ENCODE peak calls at places on chromosome 1, in six cellular contexts. K, Z, U, D, V and H are unnamed samples. For H3K27me3, the result is how much of the 10 kb centered on the place peaks cover.

GRCh38 chr1:87904668-87905067 is 576.0 kb downstream of the LMO4 start:
- DNase-seq in K (no peak), Z (no peak), U (no peak), D (no peak), V (no peak), H (no peak)

GRCh38 chr1:21494196-21494595 is 15.0 kb upstream of the ALPL start:
- DNase-seq in K (no peak), Z (no peak), U (no peak), D (no peak), V (no peak), H (no peak)

GRCh38 chr1:32178380-32179192 is 889 bp upstream of the TXLNA start:
- DNase-seq in K (no peak), Z (no peak), U (no peak), D (no peak), V (peak), H (peak)

GRCh38 chr1:152170287-152170933 is 11.4 kb upstream of the RPTN start:
- DNase-seq in K (no peak), Z (no peak), U (no peak), D (no peak), V (no peak), H (no peak)

GRCh38 chr1:39761557-39762260 is 9.4 kb downstream of the OXCT2 start:
- DNase-seq in K (no peak), Z (no peak), U (no peak), D (no peak), V (no peak), H (no peak)

GRCh38 chr1:247738315-247738714 is at the start of gene OR14K1:
- DNase-seq in K (no peak), Z (no peak), U (no peak), D (no peak), V (no peak), H (no peak)

GRCh38 chr1:160483505-160484185 is 39.4 kb downstream of the SLAMF6 start:
- DNase-seq in K (no peak), Z (no peak), U (no peak), D (no peak), V (no peak), H (no peak)

GRCh38 chr1:234583755-234584430 is 26.1 kb downstream of the IRF2BP2 start:
- DNase-seq in K (no peak), Z (no peak), U (no peak), D (peak), V (no peak), H (no peak)

GRCh38 chr1:46721204-46721603 is 2.3 kb upstream of the EFCAB14 start:
- DNase-seq in K (no peak), Z (no peak), U (no peak), D (no peak), V (no peak), H (no peak)

GRCh38 chr1:9112961-9113880 is 15.7 kb downstream of the GPR157 start:
- DNase-seq in K (no peak), Z (no peak), U (no peak), D (no peak), V (peak), H (no peak)

DNA sequence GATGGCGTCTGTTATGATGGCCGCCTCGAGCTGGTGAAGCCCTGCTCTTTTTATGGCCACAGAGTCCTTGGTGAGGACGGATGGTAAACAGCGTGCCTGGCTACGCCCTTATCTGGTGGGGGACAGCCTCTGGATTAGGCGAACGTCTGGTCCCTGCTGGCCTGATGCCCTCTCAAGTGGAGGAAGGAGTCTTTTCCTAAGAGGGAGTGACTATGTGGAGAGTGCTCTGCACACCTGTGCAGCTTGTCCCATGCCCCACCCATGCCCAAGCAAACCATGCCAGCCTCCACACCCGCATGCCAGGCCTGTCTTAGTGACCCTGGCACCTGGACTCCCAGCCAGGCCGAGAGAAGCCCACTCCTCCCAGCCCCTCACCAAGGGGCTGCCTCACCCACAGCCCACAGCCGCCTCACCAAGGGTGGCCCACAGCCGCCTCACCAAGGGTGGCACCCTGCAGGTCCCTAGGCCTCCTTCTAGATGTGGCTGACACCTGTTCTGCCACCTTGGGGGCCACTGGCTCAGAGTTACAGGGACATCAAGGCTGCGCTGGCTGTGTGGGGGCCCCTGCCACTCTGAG is 40.2 kb downstream of the WNT9A start:
- DNase-seq in K (no peak), Z (no peak), U (no peak), D (no peak), V (no peak), H (no peak)
- H3K27me3 ChIP-seq in K (under half), Z (under half), U (under half), D (under half), V (under half), H (under half)

GRCh38 chr1:23341829-23342697 is 2.0 kb downstream of the HNRNPR start:
- DNase-seq in K (no peak), Z (no peak), U (no peak), D (no peak), V (peak), H (no peak)
- H3K4me3 ChIP-seq in K (peak), Z (peak), U (peak), D (peak), V (peak), H (peak)

GRCh38 chr1:27122652-27123051 is 32.3 kb downstream of the SLC9A1 start:
- DNase-seq in K (no peak), Z (no peak), U (no peak), D (peak), V (peak), H (no peak)
- TF ChIP-seq GABPA in K (no peak), Z (no peak), U (no peak), D (no peak), V (no peak), H (no peak)

GRCh38 chr1:115791816-115792215 is 23.3 kb upstream of the CASQ2 start:
- DNase-seq in K (no peak), Z (no peak), U (no peak), D (no peak), V (no peak), H (no peak)

GRCh38 chr1:115793162-115793561 is 24.6 kb upstream of the CASQ2 start:
- DNase-seq in K (no peak), Z (no peak), U (no peak), D (no peak), V (no peak), H (no peak)

GRCh38 chr1:115794976-115795375 is 26.5 kb upstream of the CASQ2 start:
- DNase-seq in K (no peak), Z (no peak), U (no peak), D (no peak), V (no peak), H (no peak)

GRCh38 chr1:115790846-115791245 is 22.3 kb upstream of the CASQ2 start:
- DNase-seq in K (no peak), Z (no peak), U (no peak), D (no peak), V (no peak), H (no peak)

GRCh38 chr1:115790356-115790755 is 21.8 kb upstream of the CASQ2 start:
- DNase-seq in K (no peak), Z (no peak), U (no peak), D (no peak), V (no peak), H (no peak)
- H3K27me3 ChIP-seq in K (under half), Z (under half), U (under half), D (under half), V (under half), H (under half)

GRCh38 chr1:25796807-25797458 is 3.1 kb upstream of the SELENON start:
- DNase-seq in K (no peak), Z (peak), U (peak), D (peak), V (peak), H (peak)
- H3K4me3 ChIP-seq in K (no peak), Z (no peak), U (peak), D (no peak), V (no peak), H (no peak)

GRCh38 chr1:77802026-77802425 is 22.6 kb downstream of the MIGA1 start:
- DNase-seq in K (no peak), Z (no peak), U (no peak), D (no peak), V (no peak), H (no peak)

GRCh38 chr1:77796695-77797405 is 17.4 kb downstream of the MIGA1 start:
- DNase-seq in K (no peak), Z (no peak), U (no peak), D (peak), V (peak), H (no peak)

GRCh38 chr1:77794550-77794949 is 15.1 kb downstream of the MIGA1 start:
- DNase-seq in K (no peak), Z (no peak), U (no peak), D (no peak), V (no peak), H (no peak)

GRCh38 chr1:77803371-77803770 is 23.9 kb downstream of the MIGA1 start:
- DNase-seq in K (no peak), Z (no peak), U (no peak), D (no peak), V (no peak), H (no peak)

DNA sequence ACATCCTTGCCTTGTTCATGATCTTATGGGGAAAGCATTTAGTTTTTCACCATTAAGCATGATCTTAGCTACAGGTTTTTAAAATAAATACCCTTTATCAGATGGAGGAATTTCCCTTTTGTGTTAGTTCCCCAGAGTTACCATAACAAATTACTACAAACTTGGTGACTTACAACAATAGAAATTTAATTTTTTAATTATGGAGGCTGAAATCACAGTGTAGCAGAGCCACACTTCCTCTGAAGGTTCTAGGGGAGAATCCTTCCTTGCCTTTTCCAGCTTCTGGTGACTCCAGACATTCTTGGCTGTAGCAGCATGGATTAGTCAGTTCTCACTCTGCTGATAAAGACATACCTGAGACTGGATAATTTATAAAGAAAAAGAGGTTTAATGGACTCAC is 18.5 kb downstream of the MIGA1 start:
- DNase-seq in K (no peak), Z (no peak), U (no peak), D (no peak), V (no peak), H (no peak)
- TF ChIP-seq GABPA in K (no peak), Z (no peak), U (no peak), D (no peak), V (no peak), H (no peak)

DNA sequence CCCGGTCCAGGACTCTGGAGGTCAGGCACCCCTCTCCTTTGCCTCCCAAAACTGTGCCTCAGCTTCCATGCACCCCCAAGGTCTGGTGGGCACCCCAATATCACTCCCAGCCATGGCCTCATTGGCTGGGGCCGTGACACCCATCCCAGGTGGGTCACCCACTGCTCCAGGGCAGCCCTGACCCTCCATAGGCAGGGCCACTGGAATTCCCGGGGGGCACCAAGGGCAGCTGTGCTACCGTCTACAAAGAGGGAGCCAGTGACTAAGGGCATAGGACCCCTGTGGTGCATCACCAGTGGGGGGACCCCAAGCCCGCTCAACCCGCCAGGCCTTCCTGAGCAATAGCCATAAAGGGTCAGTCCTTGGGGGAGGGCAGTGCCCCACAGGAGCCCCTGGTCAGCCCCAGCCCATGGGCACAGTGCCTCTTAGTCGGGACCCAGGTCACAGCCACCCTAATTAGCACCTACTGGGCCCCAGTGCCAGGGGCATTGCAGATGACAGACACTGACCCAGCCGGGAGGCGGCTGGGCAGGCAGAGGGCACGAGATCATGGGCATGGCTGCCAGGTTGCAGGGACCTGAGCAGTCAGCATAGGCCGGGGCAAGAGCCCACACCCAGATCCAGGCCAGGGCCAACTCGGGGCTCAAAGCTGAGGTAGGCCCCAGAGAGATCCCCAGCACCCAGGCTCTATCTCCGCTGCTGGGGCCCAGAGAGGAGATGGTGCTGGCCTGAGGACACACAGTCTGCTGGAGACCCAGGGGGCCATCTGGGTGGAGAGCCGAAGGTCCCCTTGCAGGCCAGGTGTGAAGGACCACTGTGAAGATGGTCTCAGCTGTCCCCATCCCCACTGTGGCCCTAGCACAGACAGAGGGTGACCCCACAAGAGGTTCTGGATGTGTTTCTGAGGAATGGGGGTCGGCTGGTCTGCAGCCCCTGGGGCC is 19.0 kb upstream of the ARF1 start:
- DNase-seq in K (no peak), Z (no peak), U (no peak), D (no peak), V (no peak), H (no peak)
- H3K27me3 ChIP-seq in K (under half), Z (half or more), U (under half), D (under half), V (under half), H (under half)

GRCh38 chr1:8021676-8022266 is 4.3 kb downstream of the ERRFI1 start:
- DNase-seq in K (no peak), Z (no peak), U (no peak), D (no peak), V (no peak), H (no peak)
- H3K4me3 ChIP-seq in K (no peak), Z (no peak), U (no peak), D (no peak), V (peak), H (no peak)

DNA sequence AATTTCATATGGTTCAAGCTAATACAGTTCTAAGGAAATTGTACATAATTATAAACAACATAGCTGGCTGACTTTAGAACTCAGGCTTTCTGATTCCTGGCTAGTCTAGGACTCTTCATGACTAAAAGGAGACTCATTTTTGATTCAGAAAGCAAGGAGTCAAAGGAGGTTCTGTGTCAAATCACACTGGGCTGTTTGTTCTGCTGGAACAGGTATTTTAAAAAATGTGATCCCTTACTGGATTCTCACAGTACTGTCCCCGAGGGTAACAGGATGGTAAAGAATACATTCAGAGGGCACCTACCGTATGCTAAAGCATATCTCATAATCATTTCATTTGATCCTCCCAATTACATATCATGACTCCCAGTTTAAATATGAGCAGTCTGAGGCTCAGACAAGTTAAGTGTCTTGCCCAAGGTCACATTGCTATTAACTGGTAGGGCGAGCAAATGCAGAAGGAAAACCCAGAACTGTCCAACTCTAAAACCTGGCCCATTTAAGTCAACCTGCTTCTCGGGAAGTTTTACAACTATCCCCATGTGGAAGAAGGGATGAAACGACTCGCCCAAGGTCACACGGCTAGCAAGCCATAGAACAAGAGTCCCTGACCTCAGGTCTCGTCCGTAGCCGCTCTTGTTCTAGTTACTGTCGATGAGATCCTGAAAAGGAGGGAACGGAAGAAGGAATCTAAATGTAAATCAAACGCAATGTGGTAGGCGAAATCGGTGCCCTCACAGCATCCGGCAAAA is 675 bp downstream of the MYSM1 start:
- DNase-seq in K (no peak), Z (no peak), U (no peak), D (no peak), V (no peak), H (no peak)
- TF ChIP-seq GABPA in K (no peak), Z (no peak), U (no peak), D (no peak), V (no peak), H (no peak)

GRCh38 chr1:159040893-159041724 is 31.4 kb downstream of the IFI16 start:
- DNase-seq in K (no peak), Z (no peak), U (no peak), D (no peak), V (no peak), H (no peak)

GRCh38 chr1:159040206-159040605 is 30.5 kb downstream of the IFI16 start:
- DNase-seq in K (no peak), Z (no peak), U (no peak), D (no peak), V (no peak), H (no peak)
- H3K27me3 ChIP-seq in K (under half), Z (under half), U (under half), D (under half), V (under half), H (under half)